ENCODE peak calls at places on chromosomes 6 and 20, in five cellular contexts. One of them, this sample, is unnamed.

GRCh38 chr6:72422126-72422680 is 199.7 kb upstream of the KCNQ5 start:
- DNase-seq in IMR-90: peak; percentile 53
- DNase-seq in testis: no peak
- DNase-seq in body of pancreas: no peak
- DNase-seq in breast epithelium: no peak
- DNase-seq in this sample: no peak

GRCh38 chr6:142534484-142534883 is 232.7 kb downstream of the ADGRG6 start:
- DNase-seq in IMR-90: no peak
- DNase-seq in testis: no peak
- DNase-seq in body of pancreas: no peak
- DNase-seq in breast epithelium: no peak
- DNase-seq in this sample: no peak

GRCh38 chr6:100088009-100088408 is 94.0 kb upstream of the MCHR2 start:
- DNase-seq in IMR-90: peak; percentile 73
- DNase-seq in testis: no peak
- DNase-seq in body of pancreas: no peak
- DNase-seq in breast epithelium: no peak
- DNase-seq in this sample: no peak

GRCh38 chr6:21999012-21999528 is 297.8 kb downstream of the PRL start:
- DNase-seq in IMR-90: peak; percentile 76
- DNase-seq in testis: no peak
- DNase-seq in body of pancreas: no peak
- DNase-seq in breast epithelium: no peak
- DNase-seq in this sample: no peak

GRCh38 chr20:33411136-33411690 is 9.9 kb upstream of the CDK5RAP1 start:
- DNase-seq in IMR-90: no peak
- DNase-seq in testis: no peak
- DNase-seq in body of pancreas: no peak
- DNase-seq in breast epithelium: no peak
- DNase-seq in this sample: no peak

GRCh38 chr6:111628117-111628866 is 22.6 kb upstream of the TRAF3IP2 start:
- DNase-seq in IMR-90: no peak
- DNase-seq in testis: peak; percentile 29
- DNase-seq in body of pancreas: no peak
- DNase-seq in breast epithelium: no peak
- DNase-seq in this sample: no peak

GRCh38 chr6:127207591-127208120 is 59.0 kb upstream of the RNF146 start:
- DNase-seq in IMR-90: peak; percentile 61
- DNase-seq in testis: no peak
- DNase-seq in body of pancreas: no peak
- DNase-seq in breast epithelium: no peak
- DNase-seq in this sample: no peak

GRCh38 chr6:18405477-18406293 is 18.5 kb downstream of the RNF144B start:
- DNase-seq in IMR-90: peak; percentile 96
- DNase-seq in testis: no peak
- DNase-seq in body of pancreas: no peak
- DNase-seq in breast epithelium: no peak
- DNase-seq in this sample: no peak

GRCh38 chr6:31538805-31539400 is 2.9 kb downstream of the DDX39B start:
- DNase-seq in IMR-90: no peak
- DNase-seq in testis: no peak
- DNase-seq in body of pancreas: peak; percentile 59
- DNase-seq in breast epithelium: no peak
- DNase-seq in this sample: no peak
- H3K4me3 ChIP-seq in IMR-90: no peak overlapping the region
- H3K4me3 ChIP-seq in testis: no peak overlapping the region
- H3K4me3 ChIP-seq in body of pancreas: no peak overlapping the region
- H3K4me3 ChIP-seq in breast epithelium: no peak overlapping the region
- H3K4me3 ChIP-seq in this sample: peak overlapping the region; percentile 71

DNA sequence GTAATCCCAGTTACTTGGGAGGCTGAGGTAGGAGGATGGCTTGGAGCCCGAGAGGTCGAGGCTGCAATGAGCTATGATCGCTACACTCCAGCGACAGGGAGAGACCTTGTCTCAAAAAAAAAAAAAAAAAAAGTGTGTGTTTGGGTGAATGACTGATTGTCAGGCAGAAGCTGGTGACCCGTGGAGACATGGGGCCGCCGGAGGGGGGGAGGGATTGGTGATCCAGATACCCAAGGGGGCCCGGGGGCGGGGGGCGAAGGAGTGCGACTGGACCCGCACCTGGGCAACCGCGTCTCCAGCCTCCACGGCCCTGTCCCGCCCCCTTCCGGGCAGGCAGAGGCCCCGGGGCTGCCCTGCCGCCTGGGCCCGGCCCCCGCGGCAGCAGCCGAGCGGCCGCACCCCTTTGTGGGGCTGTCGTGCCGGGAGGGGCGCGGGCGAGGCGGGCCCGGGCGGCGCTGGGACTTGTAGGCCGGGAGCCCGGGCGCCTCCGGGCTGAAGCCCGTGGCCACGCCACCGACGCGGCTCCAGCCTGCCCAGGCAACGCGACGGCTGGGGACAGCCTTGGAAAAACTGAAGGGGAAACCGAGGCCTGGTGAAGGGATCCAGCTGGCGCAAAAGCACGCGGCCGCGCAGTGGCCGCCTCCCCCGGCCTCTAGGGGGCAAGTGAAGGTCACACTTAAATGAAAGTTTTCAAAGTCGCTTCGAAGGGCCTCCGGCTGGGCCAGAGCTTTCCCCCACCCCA is 2.1 kb upstream of the RBM38 start:
- DNase-seq in IMR-90: peak; percentile 15
- DNase-seq in testis: peak; percentile 80
- DNase-seq in body of pancreas: peak; percentile 81
- DNase-seq in breast epithelium: no peak
- DNase-seq in this sample: peak; percentile 90
- TF ChIP-seq POLR2A in IMR-90: no peak
- TF ChIP-seq POLR2A in testis: no peak
- TF ChIP-seq POLR2A in body of pancreas: peak; percentile 18
- TF ChIP-seq POLR2A in breast epithelium: no peak
- TF ChIP-seq POLR2A in this sample: peak; percentile 33

GRCh38 chr20:38432292-38432691 is 2.8 kb downstream of the SNHG17 start:
- DNase-seq in IMR-90: no peak
- DNase-seq in testis: no peak
- DNase-seq in body of pancreas: no peak
- DNase-seq in breast epithelium: no peak
- DNase-seq in this sample: no peak

GRCh38 chr20:38434770-38435554 is at the start of gene SNHG17:
- DNase-seq in IMR-90: peak; percentile 96
- DNase-seq in testis: peak; percentile 95
- DNase-seq in body of pancreas: peak; percentile 92
- DNase-seq in breast epithelium: peak; percentile 76
- DNase-seq in this sample: peak; percentile 93

GRCh38 chr20:38434310-38434741 is 802 bp downstream of the SNHG17 start:
- DNase-seq in IMR-90: peak; percentile 23
- DNase-seq in testis: peak; percentile 34
- DNase-seq in body of pancreas: no peak
- DNase-seq in breast epithelium: no peak
- DNase-seq in this sample: no peak

GRCh38 chr20:38435555-38435939 is 419 bp upstream of the SNHG17 start:
- DNase-seq in IMR-90: peak; percentile 75
- DNase-seq in testis: no peak
- DNase-seq in body of pancreas: no peak
- DNase-seq in breast epithelium: no peak
- DNase-seq in this sample: no peak

GRCh38 chr20:38433304-38433972 is 1.7 kb downstream of the SNHG17 start:
- DNase-seq in IMR-90: no peak
- DNase-seq in testis: no peak
- DNase-seq in body of pancreas: no peak
- DNase-seq in breast epithelium: no peak
- DNase-seq in this sample: no peak
- H3K4me3 ChIP-seq in IMR-90: peak overlapping the region; percentile 63
- H3K4me3 ChIP-seq in testis: no peak overlapping the region
- H3K4me3 ChIP-seq in body of pancreas: peak overlapping the region; percentile 79
- H3K4me3 ChIP-seq in breast epithelium: peak overlapping the region; percentile 53
- H3K4me3 ChIP-seq in this sample: no peak overlapping the region

DNA sequence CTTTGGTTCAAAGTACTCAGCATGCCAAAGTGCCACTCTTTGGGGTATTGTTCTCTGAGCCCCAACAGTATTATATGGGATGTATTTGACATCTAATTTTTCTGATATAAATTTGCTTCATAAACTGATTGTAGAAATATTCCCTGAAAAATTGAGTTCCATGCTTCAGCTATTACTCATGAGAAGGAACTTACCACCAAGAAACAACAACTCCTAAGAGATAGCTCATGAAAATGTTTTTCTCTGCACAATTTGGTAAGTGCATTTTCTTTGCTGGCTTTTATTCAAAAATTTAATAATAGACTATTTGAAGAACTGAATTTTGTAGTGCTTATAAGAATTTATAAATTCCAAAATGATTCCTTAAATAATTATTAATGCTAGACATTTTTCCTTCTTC is 12.8 kb upstream of the TPD52L1 start:
- DNase-seq in IMR-90: peak; percentile 64
- DNase-seq in testis: no peak
- DNase-seq in body of pancreas: no peak
- DNase-seq in breast epithelium: no peak
- DNase-seq in this sample: no peak
- TF ChIP-seq POLR2A in IMR-90: no peak
- TF ChIP-seq POLR2A in testis: no peak
- TF ChIP-seq POLR2A in body of pancreas: no peak
- TF ChIP-seq POLR2A in breast epithelium: no peak
- TF ChIP-seq POLR2A in this sample: no peak

GRCh38 chr6:166758136-166758704 is 131.2 kb upstream of the RPS6KA2 start:
- DNase-seq in IMR-90: no peak
- DNase-seq in testis: no peak
- DNase-seq in body of pancreas: no peak
- DNase-seq in breast epithelium: no peak
- DNase-seq in this sample: no peak
- H3K4me3 ChIP-seq in IMR-90: peak overlapping the region; percentile 16
- H3K4me3 ChIP-seq in testis: no peak overlapping the region
- H3K4me3 ChIP-seq in body of pancreas: no peak overlapping the region
- H3K4me3 ChIP-seq in breast epithelium: no peak overlapping the region
- H3K4me3 ChIP-seq in this sample: no peak overlapping the region

GRCh38 chr6:227812-228338 is 64.4 kb upstream of the DUSP22 start:
- DNase-seq in IMR-90: no peak
- DNase-seq in testis: no peak
- DNase-seq in body of pancreas: peak; percentile 27
- DNase-seq in breast epithelium: no peak
- DNase-seq in this sample: no peak
- TF ChIP-seq POLR2A in IMR-90: no peak
- TF ChIP-seq POLR2A in testis: no peak
- TF ChIP-seq POLR2A in body of pancreas: no peak
- TF ChIP-seq POLR2A in breast epithelium: no peak
- TF ChIP-seq POLR2A in this sample: no peak

GRCh38 chr20:58308680-58309527 is 611 bp upstream of the RAB22A start:
- DNase-seq in IMR-90: peak; percentile 46
- DNase-seq in testis: peak; percentile 68
- DNase-seq in body of pancreas: peak; percentile 67
- DNase-seq in breast epithelium: peak; percentile 49
- DNase-seq in this sample: peak; percentile 48

GRCh38 chr20:58308290-58308679 is 1.2 kb upstream of the RAB22A start:
- DNase-seq in IMR-90: no peak
- DNase-seq in testis: no peak
- DNase-seq in body of pancreas: no peak
- DNase-seq in breast epithelium: no peak
- DNase-seq in this sample: no peak

GRCh38 chr20:58303547-58303946 is 6.0 kb upstream of the RAB22A start:
- DNase-seq in IMR-90: no peak
- DNase-seq in testis: no peak
- DNase-seq in body of pancreas: no peak
- DNase-seq in breast epithelium: no peak
- DNase-seq in this sample: no peak

GRCh38 chr20:58307270-58307669 is 2.2 kb upstream of the RAB22A start:
- DNase-seq in IMR-90: no peak
- DNase-seq in testis: no peak
- DNase-seq in body of pancreas: no peak
- DNase-seq in breast epithelium: no peak
- DNase-seq in this sample: no peak

GRCh38 chr20:58306421-58307261 is 2.9 kb upstream of the RAB22A start:
- DNase-seq in IMR-90: peak; percentile 76
- DNase-seq in testis: no peak
- DNase-seq in body of pancreas: no peak
- DNase-seq in breast epithelium: no peak
- DNase-seq in this sample: peak; percentile 46
- H3K4me3 ChIP-seq in IMR-90: no peak overlapping the region
- H3K4me3 ChIP-seq in testis: no peak overlapping the region
- H3K4me3 ChIP-seq in body of pancreas: no peak overlapping the region
- H3K4me3 ChIP-seq in breast epithelium: no peak overlapping the region
- H3K4me3 ChIP-seq in this sample: no peak overlapping the region

DNA sequence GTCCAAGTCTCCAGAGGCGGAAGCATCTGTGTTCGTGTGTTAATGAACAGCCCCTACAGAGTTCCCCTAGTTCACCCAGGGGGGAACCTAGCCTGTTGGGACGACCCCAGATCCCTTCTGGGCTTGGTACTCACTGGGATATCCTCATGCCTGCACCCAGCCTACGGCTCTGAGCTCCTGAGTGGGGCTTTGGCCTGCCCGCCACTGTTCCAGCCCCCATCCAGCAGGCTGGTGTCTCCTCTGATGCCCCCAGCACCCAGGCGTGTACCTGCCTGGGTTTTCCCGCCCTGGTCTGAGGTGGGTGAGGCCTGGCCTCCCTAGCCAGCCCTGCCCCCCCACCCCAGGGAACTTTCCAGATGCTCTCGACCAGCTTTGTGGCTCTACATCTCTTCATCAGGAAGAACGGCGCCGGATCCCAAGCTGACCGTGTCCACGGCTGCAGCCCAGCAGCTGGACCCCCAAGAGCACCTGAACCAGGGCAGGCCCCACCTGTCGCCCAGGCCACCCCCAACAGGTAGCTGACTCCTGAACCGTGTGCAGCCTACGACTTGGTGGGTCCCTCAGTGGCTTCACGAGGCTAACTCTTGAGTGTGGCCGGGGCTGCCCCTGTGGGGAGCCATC is 2.4 kb upstream of the TNFRSF6B start:
- DNase-seq in IMR-90: no peak
- DNase-seq in testis: no peak
- DNase-seq in body of pancreas: no peak
- DNase-seq in breast epithelium: no peak
- DNase-seq in this sample: no peak
- TF ChIP-seq POLR2A in IMR-90: no peak
- TF ChIP-seq POLR2A in testis: no peak
- TF ChIP-seq POLR2A in body of pancreas: no peak
- TF ChIP-seq POLR2A in breast epithelium: no peak
- TF ChIP-seq POLR2A in this sample: no peak

This sample was measured in transverse colon.